ENCODE peak calls at places on chromosomes 4 and X, in ten cellular contexts. Y is AG09309; C is GM03348; Z is GM04504; P is naive thymus-derived CD8-positive, alpha-beta T cell; Q is CD4-positive, alpha-beta memory T cell; M is activated CD4-positive, CD25-positive, alpha-beta regulatory T cell; E is omental fat pad; F is transverse colon; A is neuronal stem cell. N is an unnamed sample.

GRCh38 chr4:3421470-3421869 is 20.3 kb upstream of the HGFAC start:
- DNase-seq in Y (no peak), C (no peak), Z (no peak), P (no peak), Q (no peak), M (no peak), E (no peak), F (no peak), A (no peak), N (no peak)

GRCh38 chr4:150181536-150181935 is 103.3 kb downstream of the DCLK2 start:
- DNase-seq in Y (no peak), C (no peak), Z (no peak), P (no peak), Q (no peak), M (no peak), E (no peak), F (no peak), A (no peak), N (no peak)

GRCh38 chr4:8870647-8871416 is 807 bp downstream of the HMX1 start:
- DNase-seq in Y (no peak), C (no peak), Z (no peak), P (no peak), Q (no peak), M (no peak), E (no peak), F (no peak), A (no peak), N (no peak)

GRCh38 chr4:180120114-180120513 is 2123.1 kb upstream of the TENM3 start:
- DNase-seq in Y (no peak), C (no peak), Z (no peak), P (no peak), Q (no peak), M (no peak), E (no peak), F (no peak), A (no peak), N (no peak)

GRCh38 chrX:16839852-16840460 is 30.2 kb downstream of the RBBP7 start:
- DNase-seq in Y (no peak), C (peak; percentile 35), Z (no peak), P (no peak), Q (no peak), M (no peak), E (no peak), F (no peak), A (no peak), N (no peak)

GRCh38 chrX:151974336-151975227 is at the start of gene GABRE:
- DNase-seq in Y (no peak), C (peak; percentile 85), Z (no peak), P (no peak), Q (no peak), M (no peak), E (no peak), F (peak; percentile 73), A (peak; percentile 24), N (no peak)

GRCh38 chrX:30302957-30303356 is 6.2 kb downstream of the NR0B1 start:
- DNase-seq in Y (no peak), C (no peak), Z (no peak), P (no peak), Q (no peak), M (no peak), E (no peak), F (no peak), A (no peak), N (no peak)

GRCh38 chr4:147157860-147158701 is 212.4 kb upstream of the TTC29 start:
- DNase-seq in Y (peak; percentile 2), C (peak; percentile 48), Z (no peak), P (no peak), Q (no peak), M (no peak), E (no peak), F (peak; percentile 9), A (peak; percentile 49), N (no peak)

GRCh38 chr4:15234585-15235126 is 193.2 kb upstream of the C1QTNF7 start:
- DNase-seq in Y (peak; percentile 98), C (peak; percentile 79), Z (peak; percentile 97), P (no peak), Q (no peak), M (no peak), E (no peak), F (no peak), A (no peak), N (peak; percentile 88)

GRCh38 chr4:89299153-89299789 is 8.3 kb downstream of the GPRIN3 start:
- DNase-seq in Y (no peak), C (no peak), Z (no peak), P (no peak), Q (no peak), M (no peak), E (no peak), F (no peak), A (no peak), N (no peak)

GRCh38 chr4:96035727-96036126 is 195.8 kb downstream of the PDHA2 start:
- DNase-seq in Y (no peak), C (no peak), Z (no peak), P (no peak), Q (no peak), M (no peak), E (no peak), F (no peak), A (no peak), N (no peak)

GRCh38 chrX:41394293-41394692 is 52.9 kb upstream of the NYX start:
- DNase-seq in Y (no peak), C (no peak), Z (no peak), P (no peak), Q (no peak), M (no peak), E (no peak), F (no peak), A (no peak), N (no peak)

GRCh38 chrX:87873988-87874500 is 356.4 kb downstream of the KLHL4 start:
- DNase-seq in Y (no peak), C (no peak), Z (no peak), P (no peak), Q (no peak), M (no peak), E (no peak), F (no peak), A (no peak), N (no peak)

GRCh38 chr4:63620271-63620670 is 789.0 kb downstream of the TECRL start:
- DNase-seq in Y (no peak), C (no peak), Z (no peak), P (no peak), Q (no peak), M (no peak), E (no peak), F (no peak), A (no peak), N (no peak)

GRCh38 chr4:139085141-139085540 is 69.6 kb downstream of the NOCT start:
- DNase-seq in Y (no peak), C (peak; percentile 11), Z (peak; percentile 4), P (no peak), Q (peak; percentile 15), M (no peak), E (no peak), F (no peak), A (no peak), N (no peak)

GRCh38 chrX:114924846-114925245 is 92.6 kb downstream of the IL13RA2 start:
- DNase-seq in Y (peak; percentile 58), C (peak; percentile 33), Z (peak; percentile 2), P (no peak), Q (no peak), M (no peak), E (no peak), F (no peak), A (no peak), N (peak; percentile 4)

GRCh38 chr4:167233523-167234387 is 539 bp downstream of the SPOCK3 start:
- DNase-seq in Y (no peak), C (peak; percentile 5), Z (no peak), P (no peak), Q (no peak), M (no peak), E (no peak), F (no peak), A (peak; percentile 32), N (no peak)

GRCh38 chrX:14872355-14872754 is 514 bp downstream of the FANCB start:
- DNase-seq in Y (no peak), C (no peak), Z (no peak), P (no peak), Q (no peak), M (no peak), E (no peak), F (no peak), A (no peak), N (no peak)

GRCh38 chrX:18828832-18829404 is 121.5 kb downstream of the PPEF1 start:
- DNase-seq in Y (no peak), C (no peak), Z (no peak), P (no peak), Q (no peak), M (no peak), E (no peak), F (no peak), A (no peak), N (no peak)

GRCh38 chrX:12210921-12211320 is 72.6 kb downstream of the FRMPD4 start:
- DNase-seq in Y (peak; percentile 7), C (peak; percentile 6), Z (peak; percentile 30), P (no peak), Q (no peak), M (no peak), E (no peak), F (no peak), A (no peak), N (no peak)

GRCh38 chr4:104494822-104495559 is at the start of gene CXXC4:
- DNase-seq in Y (no peak), C (peak; percentile 66), Z (no peak), P (peak; percentile 19), Q (peak; percentile 29), M (no peak), E (no peak), F (peak; percentile 67), A (peak; percentile 96), N (no peak)

GRCh38 chr4:1718095-1718850 is 2.9 kb downstream of the TMEM129 start:
- DNase-seq in Y (no peak), C (no peak), Z (no peak), P (no peak), Q (no peak), M (no peak), E (no peak), F (no peak), A (no peak), N (no peak)

GRCh38 chr4:25552580-25553271 is 102.9 kb upstream of the SLC34A2 start:
- DNase-seq in Y (no peak), C (no peak), Z (no peak), P (no peak), Q (no peak), M (no peak), E (no peak), F (peak; percentile 53), A (no peak), N (no peak)

GRCh38 chrX:96685205-96686099 is 810 bp downstream of the DIAPH2 start:
- DNase-seq in Y (no peak), C (peak; percentile 24), Z (no peak), P (peak; percentile 19), Q (peak; percentile 29), M (peak; percentile 6), E (peak; percentile 28), F (peak; percentile 45), A (no peak), N (no peak)

GRCh38 chrX:19785647-19786046 is 101.8 kb downstream of the SH3KBP1 start:
- DNase-seq in Y (no peak), C (no peak), Z (no peak), P (no peak), Q (no peak), M (no peak), E (no peak), F (no peak), A (no peak), N (no peak)

GRCh38 chr4:6470502-6471302 is 1.7 kb downstream of the PPP2R2C start:
- DNase-seq in Y (no peak), C (peak; percentile 81), Z (peak; percentile 18), P (no peak), Q (no peak), M (no peak), E (peak; percentile 20), F (no peak), A (no peak), N (no peak)

GRCh38 chr4:2459589-2460349 is 9.1 kb upstream of the RNF4 start:
- DNase-seq in Y (no peak), C (no peak), Z (no peak), P (no peak), Q (no peak), M (no peak), E (no peak), F (no peak), A (no peak), N (no peak)

GRCh38 chr4:17567267-17567666 is 9.7 kb upstream of the LAP3 start:
- DNase-seq in Y (no peak), C (peak; percentile 46), Z (no peak), P (no peak), Q (no peak), M (no peak), E (no peak), F (no peak), A (no peak), N (no peak)